ENCODE peak calls at places on chromosomes 5 and 9, in ten cellular contexts. One of them, this sample, is unnamed.

GRCh38 chr9:37990404-37991015 is 78.5 kb downstream of the SHB start:
- DNase-seq in mesendoderm: no peak
- DNase-seq in IMR-90: no peak
- DNase-seq in endodermal cell: no peak
- DNase-seq in neural progenitor cell: no peak
- DNase-seq in adipocyte: no peak
- DNase-seq in H1: no peak
- DNase-seq in GM23248: no peak
- DNase-seq in HCT116: no peak
- DNase-seq in SK-N-SH: no peak
- DNase-seq in this sample: no peak

GRCh38 chr5:19240150-19240549 is 747.9 kb downstream of the CDH18 start:
- DNase-seq in mesendoderm: peak
- DNase-seq in IMR-90: no peak
- DNase-seq in endodermal cell: no peak
- DNase-seq in neural progenitor cell: no peak
- DNase-seq in adipocyte: peak
- DNase-seq in H1: no peak
- DNase-seq in GM23248: peak
- DNase-seq in HCT116: no peak
- DNase-seq in SK-N-SH: no peak
- DNase-seq in this sample: no peak

GRCh38 chr9:1032181-1032580 is 18.0 kb upstream of the DMRT2 start:
- DNase-seq in mesendoderm: no peak
- DNase-seq in IMR-90: no peak
- DNase-seq in endodermal cell: no peak
- DNase-seq in neural progenitor cell: no peak
- DNase-seq in adipocyte: no peak
- DNase-seq in H1: no peak
- DNase-seq in GM23248: no peak
- DNase-seq in HCT116: no peak
- DNase-seq in SK-N-SH: no peak
- DNase-seq in this sample: no peak

GRCh38 chr9:110142868-110143866 is 64.8 kb downstream of the C9orf152 start:
- DNase-seq in mesendoderm: no peak
- DNase-seq in IMR-90: no peak
- DNase-seq in endodermal cell: peak
- DNase-seq in neural progenitor cell: peak
- DNase-seq in adipocyte: no peak
- DNase-seq in H1: no peak
- DNase-seq in GM23248: no peak
- DNase-seq in HCT116: no peak
- DNase-seq in SK-N-SH: peak
- DNase-seq in this sample: no peak

GRCh38 chr5:134236208-134236761 is 10.4 kb upstream of the PPP2CA start:
- DNase-seq in mesendoderm: no peak
- DNase-seq in IMR-90: peak
- DNase-seq in endodermal cell: no peak
- DNase-seq in neural progenitor cell: no peak
- DNase-seq in adipocyte: no peak
- DNase-seq in H1: no peak
- DNase-seq in GM23248: peak
- DNase-seq in HCT116: no peak
- DNase-seq in SK-N-SH: no peak
- DNase-seq in this sample: no peak

GRCh38 chr5:23727271-23727670 is 219.9 kb downstream of the PRDM9 start:
- DNase-seq in mesendoderm: no peak
- DNase-seq in IMR-90: no peak
- DNase-seq in endodermal cell: no peak
- DNase-seq in neural progenitor cell: no peak
- DNase-seq in adipocyte: no peak
- DNase-seq in H1: no peak
- DNase-seq in GM23248: no peak
- DNase-seq in HCT116: no peak
- DNase-seq in SK-N-SH: no peak
- DNase-seq in this sample: no peak

GRCh38 chr9:21993893-21994525 is at the start of gene CDKN2A:
- DNase-seq in mesendoderm: peak
- DNase-seq in IMR-90: peak
- DNase-seq in endodermal cell: peak
- DNase-seq in neural progenitor cell: peak
- DNase-seq in adipocyte: peak
- DNase-seq in H1: no peak
- DNase-seq in GM23248: peak
- DNase-seq in HCT116: no peak
- DNase-seq in SK-N-SH: peak
- DNase-seq in this sample: peak

GRCh38 chr9:33437898-33438297 is 9.5 kb downstream of the AQP3 start:
- DNase-seq in mesendoderm: no peak
- DNase-seq in IMR-90: no peak
- DNase-seq in endodermal cell: no peak
- DNase-seq in neural progenitor cell: no peak
- DNase-seq in adipocyte: no peak
- DNase-seq in H1: no peak
- DNase-seq in GM23248: no peak
- DNase-seq in HCT116: no peak
- DNase-seq in SK-N-SH: no peak
- DNase-seq in this sample: no peak

GRCh38 chr5:153267506-153267905 is 223.0 kb upstream of the GRIA1 start:
- DNase-seq in mesendoderm: no peak
- DNase-seq in IMR-90: no peak
- DNase-seq in endodermal cell: no peak
- DNase-seq in neural progenitor cell: no peak
- DNase-seq in adipocyte: no peak
- DNase-seq in H1: no peak
- DNase-seq in GM23248: no peak
- DNase-seq in HCT116: no peak
- DNase-seq in SK-N-SH: no peak
- DNase-seq in this sample: no peak

GRCh38 chr9:127637322-127637847 is 25.3 kb downstream of the STXBP1 start:
- DNase-seq in mesendoderm: no peak
- DNase-seq in IMR-90: peak
- DNase-seq in endodermal cell: no peak
- DNase-seq in neural progenitor cell: no peak
- DNase-seq in adipocyte: peak
- DNase-seq in H1: no peak
- DNase-seq in GM23248: peak
- DNase-seq in HCT116: no peak
- DNase-seq in SK-N-SH: no peak
- DNase-seq in this sample: no peak

GRCh38 chr5:159345861-159346260 is 15.6 kb upstream of the IL12B start:
- DNase-seq in mesendoderm: no peak
- DNase-seq in IMR-90: no peak
- DNase-seq in endodermal cell: no peak
- DNase-seq in neural progenitor cell: no peak
- DNase-seq in adipocyte: no peak
- DNase-seq in H1: no peak
- DNase-seq in GM23248: no peak
- DNase-seq in HCT116: no peak
- DNase-seq in SK-N-SH: no peak
- DNase-seq in this sample: no peak

GRCh38 chr5:154783774-154784460 is 28.7 kb downstream of the LARP1 start:
- DNase-seq in mesendoderm: peak
- DNase-seq in IMR-90: peak
- DNase-seq in endodermal cell: peak
- DNase-seq in neural progenitor cell: no peak
- DNase-seq in adipocyte: no peak
- DNase-seq in H1: no peak
- DNase-seq in GM23248: peak
- DNase-seq in HCT116: no peak
- DNase-seq in SK-N-SH: no peak
- DNase-seq in this sample: no peak

GRCh38 chr9:21153688-21154608 is 12.3 kb upstream of the IFNW1 start:
- DNase-seq in mesendoderm: peak
- DNase-seq in IMR-90: peak
- DNase-seq in endodermal cell: peak
- DNase-seq in neural progenitor cell: peak
- DNase-seq in adipocyte: peak
- DNase-seq in H1: no peak
- DNase-seq in GM23248: peak
- DNase-seq in HCT116: peak
- DNase-seq in SK-N-SH: peak
- DNase-seq in this sample: no peak

GRCh38 chr5:40082313-40082712 is 597.4 kb upstream of the PTGER4 start:
- DNase-seq in mesendoderm: no peak
- DNase-seq in IMR-90: no peak
- DNase-seq in endodermal cell: no peak
- DNase-seq in neural progenitor cell: no peak
- DNase-seq in adipocyte: no peak
- DNase-seq in H1: no peak
- DNase-seq in GM23248: no peak
- DNase-seq in HCT116: no peak
- DNase-seq in SK-N-SH: no peak
- DNase-seq in this sample: no peak

GRCh38 chr9:125883548-125883947 is 136.4 kb downstream of the PBX3 start:
- DNase-seq in mesendoderm: no peak
- DNase-seq in IMR-90: no peak
- DNase-seq in endodermal cell: no peak
- DNase-seq in neural progenitor cell: no peak
- DNase-seq in adipocyte: no peak
- DNase-seq in H1: no peak
- DNase-seq in GM23248: no peak
- DNase-seq in HCT116: no peak
- DNase-seq in SK-N-SH: no peak
- DNase-seq in this sample: no peak

GRCh38 chr9:125884196-125884595 is 137.0 kb downstream of the PBX3 start:
- DNase-seq in mesendoderm: no peak
- DNase-seq in IMR-90: no peak
- DNase-seq in endodermal cell: no peak
- DNase-seq in neural progenitor cell: no peak
- DNase-seq in adipocyte: peak
- DNase-seq in H1: no peak
- DNase-seq in GM23248: no peak
- DNase-seq in HCT116: no peak
- DNase-seq in SK-N-SH: no peak
- DNase-seq in this sample: no peak

GRCh38 chr9:125878241-125878640 is 131.1 kb downstream of the PBX3 start:
- DNase-seq in mesendoderm: no peak
- DNase-seq in IMR-90: no peak
- DNase-seq in endodermal cell: no peak
- DNase-seq in neural progenitor cell: no peak
- DNase-seq in adipocyte: peak
- DNase-seq in H1: peak
- DNase-seq in GM23248: peak
- DNase-seq in HCT116: no peak
- DNase-seq in SK-N-SH: no peak
- DNase-seq in this sample: no peak
- H3K9ac ChIP-seq in mesendoderm: no peak
- H3K9ac ChIP-seq in IMR-90: no peak
- H3K9ac ChIP-seq in endodermal cell: no peak
- H3K9ac ChIP-seq in neural progenitor cell: no peak
- H3K9ac ChIP-seq in adipocyte: no peak
- H3K9ac ChIP-seq in H1: no peak
- H3K9ac ChIP-seq in GM23248: no peak
- H3K9ac ChIP-seq in HCT116: no peak
- H3K9ac ChIP-seq in SK-N-SH: no peak
- H3K9ac ChIP-seq in this sample: no peak

GRCh38 chr9:134376386-134377142 is 50.3 kb downstream of the RXRA start:
- DNase-seq in mesendoderm: no peak
- DNase-seq in IMR-90: no peak
- DNase-seq in endodermal cell: no peak
- DNase-seq in neural progenitor cell: no peak
- DNase-seq in adipocyte: no peak
- DNase-seq in H1: no peak
- DNase-seq in GM23248: no peak
- DNase-seq in HCT116: no peak
- DNase-seq in SK-N-SH: no peak
- DNase-seq in this sample: no peak
- H3K4me3 ChIP-seq in mesendoderm: no peak
- H3K4me3 ChIP-seq in IMR-90: no peak
- H3K4me3 ChIP-seq in endodermal cell: no peak
- H3K4me3 ChIP-seq in neural progenitor cell: no peak
- H3K4me3 ChIP-seq in adipocyte: no peak
- H3K4me3 ChIP-seq in H1: no peak
- H3K4me3 ChIP-seq in GM23248: no peak
- H3K4me3 ChIP-seq in HCT116: no peak
- H3K4me3 ChIP-seq in SK-N-SH: no peak
- H3K4me3 ChIP-seq in this sample: no peak

DNA sequence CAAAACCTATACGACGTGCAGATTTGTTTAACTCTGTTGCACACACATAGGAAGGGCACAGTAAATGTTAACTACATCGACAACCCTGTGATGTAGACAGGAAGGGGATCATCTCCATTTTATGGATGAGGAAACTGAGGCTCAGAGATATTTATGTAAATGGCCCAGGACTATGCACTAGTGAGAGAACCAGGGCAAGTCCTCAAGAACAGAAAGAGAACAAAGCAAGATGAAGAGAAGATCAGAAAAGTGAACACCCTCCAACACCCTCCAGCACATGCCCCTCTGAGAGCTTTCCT is 36.3 kb downstream of the PCDHAC2 start:
- DNase-seq in mesendoderm: no peak
- DNase-seq in IMR-90: no peak
- DNase-seq in endodermal cell: no peak
- DNase-seq in neural progenitor cell: no peak
- DNase-seq in adipocyte: no peak
- DNase-seq in H1: no peak
- DNase-seq in GM23248: no peak
- DNase-seq in HCT116: no peak
- DNase-seq in SK-N-SH: no peak
- DNase-seq in this sample: no peak
- H3K9ac ChIP-seq in mesendoderm: no peak
- H3K9ac ChIP-seq in IMR-90: no peak
- H3K9ac ChIP-seq in endodermal cell: no peak
- H3K9ac ChIP-seq in neural progenitor cell: no peak
- H3K9ac ChIP-seq in adipocyte: no peak
- H3K9ac ChIP-seq in H1: no peak
- H3K9ac ChIP-seq in GM23248: no peak
- H3K9ac ChIP-seq in HCT116: no peak
- H3K9ac ChIP-seq in SK-N-SH: no peak
- H3K9ac ChIP-seq in this sample: no peak

GRCh38 chr5:113022661-113023060 is 46.1 kb downstream of the DCP2 start:
- DNase-seq in mesendoderm: no peak
- DNase-seq in IMR-90: peak
- DNase-seq in endodermal cell: no peak
- DNase-seq in neural progenitor cell: no peak
- DNase-seq in adipocyte: no peak
- DNase-seq in H1: no peak
- DNase-seq in GM23248: no peak
- DNase-seq in HCT116: no peak
- DNase-seq in SK-N-SH: no peak
- DNase-seq in this sample: no peak
- H3K4me3 ChIP-seq in mesendoderm: no peak
- H3K4me3 ChIP-seq in IMR-90: no peak
- H3K4me3 ChIP-seq in endodermal cell: no peak
- H3K4me3 ChIP-seq in neural progenitor cell: no peak
- H3K4me3 ChIP-seq in adipocyte: no peak
- H3K4me3 ChIP-seq in H1: no peak
- H3K4me3 ChIP-seq in GM23248: no peak
- H3K4me3 ChIP-seq in HCT116: no peak
- H3K4me3 ChIP-seq in SK-N-SH: no peak
- H3K4me3 ChIP-seq in this sample: no peak